ENCODE peak calls at places on chromosomes 13 and 19, in ten cellular contexts. One of them, this sample, is unnamed.

GRCh38 chr19:34504273-34504808 is 22.8 kb downstream of the WTIP start:
- DNase-seq in cardiac muscle cell: no peak
- DNase-seq in dorsolateral prefrontal cortex: no peak
- DNase-seq in transverse colon: no peak
- DNase-seq in fibroblast of lung: no peak
- DNase-seq in CD8-positive, alpha-beta T cell: no peak
- DNase-seq in mucosa of descending colon: no peak
- DNase-seq in fibroblast of mammary gland: no peak
- DNase-seq in OCI-LY7: no peak
- DNase-seq in body of pancreas: no peak
- DNase-seq in this sample: no peak

GRCh38 chr19:15378529-15379082 is 981 bp downstream of the AKAP8 start:
- DNase-seq in OCI-LY7: peak
- DNase-seq in fibroblast of lung: peak
- DNase-seq in mucosa of descending colon: peak
- DNase-seq in dorsolateral prefrontal cortex: no peak
- DNase-seq in transverse colon: peak
- DNase-seq in fibroblast of mammary gland: peak
- DNase-seq in cardiac muscle cell: peak
- DNase-seq in body of pancreas: peak
- DNase-seq in CD8-positive, alpha-beta T cell: peak
- DNase-seq in this sample: peak

GRCh38 chr13:113822956-113823744 is 40.7 kb downstream of the GAS6 start:
- DNase-seq in OCI-LY7: no peak
- DNase-seq in body of pancreas: no peak
- DNase-seq in transverse colon: no peak
- DNase-seq in dorsolateral prefrontal cortex: no peak
- DNase-seq in cardiac muscle cell: no peak
- DNase-seq in fibroblast of mammary gland: no peak
- DNase-seq in mucosa of descending colon: no peak
- DNase-seq in fibroblast of lung: no peak
- DNase-seq in CD8-positive, alpha-beta T cell: no peak
- DNase-seq in this sample: no peak

GRCh38 chr19:55303477-55303876 is 19.7 kb downstream of the BRSK1 start:
- DNase-seq in mucosa of descending colon: no peak
- DNase-seq in CD8-positive, alpha-beta T cell: no peak
- DNase-seq in dorsolateral prefrontal cortex: no peak
- DNase-seq in transverse colon: no peak
- DNase-seq in fibroblast of mammary gland: no peak
- DNase-seq in OCI-LY7: no peak
- DNase-seq in cardiac muscle cell: no peak
- DNase-seq in body of pancreas: no peak
- DNase-seq in fibroblast of lung: no peak
- DNase-seq in this sample: no peak

GRCh38 chr19:28171983-28172382 is 1041.0 kb downstream of the UQCRFS1 start:
- DNase-seq in OCI-LY7: no peak
- DNase-seq in fibroblast of lung: no peak
- DNase-seq in dorsolateral prefrontal cortex: no peak
- DNase-seq in cardiac muscle cell: no peak
- DNase-seq in body of pancreas: no peak
- DNase-seq in mucosa of descending colon: no peak
- DNase-seq in fibroblast of mammary gland: no peak
- DNase-seq in CD8-positive, alpha-beta T cell: no peak
- DNase-seq in transverse colon: no peak
- DNase-seq in this sample: no peak

GRCh38 chr19:28481674-28482073 is 731.3 kb downstream of the UQCRFS1 start:
- DNase-seq in fibroblast of lung: no peak
- DNase-seq in mucosa of descending colon: no peak
- DNase-seq in body of pancreas: no peak
- DNase-seq in OCI-LY7: no peak
- DNase-seq in cardiac muscle cell: no peak
- DNase-seq in transverse colon: no peak
- DNase-seq in CD8-positive, alpha-beta T cell: no peak
- DNase-seq in fibroblast of mammary gland: no peak
- DNase-seq in dorsolateral prefrontal cortex: no peak
- DNase-seq in this sample: no peak

GRCh38 chr19:48925240-48925843 is 8.2 kb upstream of the DHDH start:
- DNase-seq in mucosa of descending colon: no peak
- DNase-seq in cardiac muscle cell: no peak
- DNase-seq in dorsolateral prefrontal cortex: no peak
- DNase-seq in CD8-positive, alpha-beta T cell: no peak
- DNase-seq in OCI-LY7: no peak
- DNase-seq in fibroblast of mammary gland: peak
- DNase-seq in body of pancreas: no peak
- DNase-seq in fibroblast of lung: peak
- DNase-seq in transverse colon: no peak
- DNase-seq in this sample: peak

GRCh38 chr19:55283548-55284393 is at the start of gene BRSK1:
- DNase-seq in cardiac muscle cell: peak
- DNase-seq in OCI-LY7: peak
- DNase-seq in CD8-positive, alpha-beta T cell: peak
- DNase-seq in mucosa of descending colon: no peak
- DNase-seq in body of pancreas: peak
- DNase-seq in fibroblast of mammary gland: peak
- DNase-seq in transverse colon: peak
- DNase-seq in fibroblast of lung: peak
- DNase-seq in dorsolateral prefrontal cortex: peak
- DNase-seq in this sample: no peak

GRCh38 chr13:99346328-99347070 is 39.3 kb upstream of the GPR183 start:
- DNase-seq in body of pancreas: no peak
- DNase-seq in fibroblast of lung: no peak
- DNase-seq in OCI-LY7: no peak
- DNase-seq in cardiac muscle cell: no peak
- DNase-seq in mucosa of descending colon: no peak
- DNase-seq in dorsolateral prefrontal cortex: no peak
- DNase-seq in transverse colon: no peak
- DNase-seq in fibroblast of mammary gland: no peak
- DNase-seq in CD8-positive, alpha-beta T cell: no peak
- DNase-seq in this sample: no peak

GRCh38 chr13:99344610-99345208 is 37.5 kb upstream of the GPR183 start:
- DNase-seq in mucosa of descending colon: no peak
- DNase-seq in body of pancreas: no peak
- DNase-seq in dorsolateral prefrontal cortex: no peak
- DNase-seq in CD8-positive, alpha-beta T cell: no peak
- DNase-seq in fibroblast of mammary gland: no peak
- DNase-seq in OCI-LY7: no peak
- DNase-seq in transverse colon: no peak
- DNase-seq in cardiac muscle cell: no peak
- DNase-seq in fibroblast of lung: no peak
- DNase-seq in this sample: no peak

GRCh38 chr13:99345345-99345744 is 38.1 kb upstream of the GPR183 start:
- DNase-seq in body of pancreas: no peak
- DNase-seq in OCI-LY7: no peak
- DNase-seq in transverse colon: no peak
- DNase-seq in CD8-positive, alpha-beta T cell: no peak
- DNase-seq in dorsolateral prefrontal cortex: no peak
- DNase-seq in fibroblast of mammary gland: no peak
- DNase-seq in fibroblast of lung: no peak
- DNase-seq in cardiac muscle cell: no peak
- DNase-seq in mucosa of descending colon: no peak
- DNase-seq in this sample: no peak

GRCh38 chr13:99347911-99348451 is 40.8 kb upstream of the GPR183 start:
- DNase-seq in fibroblast of lung: no peak
- DNase-seq in OCI-LY7: no peak
- DNase-seq in mucosa of descending colon: no peak
- DNase-seq in cardiac muscle cell: no peak
- DNase-seq in dorsolateral prefrontal cortex: no peak
- DNase-seq in CD8-positive, alpha-beta T cell: no peak
- DNase-seq in transverse colon: no peak
- DNase-seq in body of pancreas: no peak
- DNase-seq in fibroblast of mammary gland: no peak
- DNase-seq in this sample: no peak

DNA sequence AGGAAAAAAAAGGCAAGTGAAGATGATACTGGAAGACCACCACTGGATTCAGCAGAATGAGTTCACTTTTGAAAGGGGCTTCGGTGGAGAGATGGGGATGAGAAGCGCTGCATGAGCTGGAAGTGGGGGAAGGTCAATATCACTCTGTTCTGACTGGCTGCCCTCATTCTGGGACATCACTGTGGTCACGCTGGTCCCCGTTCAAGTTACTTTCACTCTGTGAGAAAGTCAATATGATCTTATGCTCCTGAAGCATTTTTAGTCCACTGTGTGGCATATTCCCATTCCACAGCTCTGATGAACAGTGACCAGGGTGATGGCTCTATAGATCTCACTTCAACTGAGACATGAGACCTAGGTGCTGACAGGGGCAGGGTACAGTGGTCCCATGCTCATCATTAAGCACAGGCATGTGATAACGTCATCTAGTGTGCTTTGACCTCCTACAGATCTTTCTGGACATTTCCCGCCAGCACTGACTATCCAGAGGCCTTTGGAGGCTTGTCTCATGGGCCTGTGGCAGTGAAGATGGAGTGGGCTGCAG is 40.2 kb upstream of the GPR183 start:
- DNase-seq in mucosa of descending colon: no peak
- DNase-seq in cardiac muscle cell: no peak
- DNase-seq in transverse colon: no peak
- DNase-seq in dorsolateral prefrontal cortex: no peak
- DNase-seq in body of pancreas: no peak
- DNase-seq in CD8-positive, alpha-beta T cell: no peak
- DNase-seq in fibroblast of mammary gland: no peak
- DNase-seq in OCI-LY7: no peak
- DNase-seq in fibroblast of lung: no peak
- DNase-seq in this sample: no peak
- H3K4me3 ChIP-seq in mucosa of descending colon: no peak
- H3K4me3 ChIP-seq in cardiac muscle cell: no peak
- H3K4me3 ChIP-seq in transverse colon: no peak
- H3K4me3 ChIP-seq in dorsolateral prefrontal cortex: no peak
- H3K4me3 ChIP-seq in body of pancreas: no peak
- H3K4me3 ChIP-seq in CD8-positive, alpha-beta T cell: no peak
- H3K4me3 ChIP-seq in fibroblast of mammary gland: no peak
- H3K4me3 ChIP-seq in OCI-LY7: no peak
- H3K4me3 ChIP-seq in fibroblast of lung: no peak
- H3K4me3 ChIP-seq in this sample: no peak

GRCh38 chr19:18317998-18318800 is 4.7 kb downstream of the LSM4 start:
- DNase-seq in OCI-LY7: no peak
- DNase-seq in cardiac muscle cell: no peak
- DNase-seq in dorsolateral prefrontal cortex: no peak
- DNase-seq in mucosa of descending colon: peak
- DNase-seq in CD8-positive, alpha-beta T cell: peak
- DNase-seq in body of pancreas: no peak
- DNase-seq in transverse colon: peak
- DNase-seq in fibroblast of lung: no peak
- DNase-seq in fibroblast of mammary gland: no peak
- DNase-seq in this sample: no peak
- TF ChIP-seq CTCF in OCI-LY7: no peak
- TF ChIP-seq CTCF in cardiac muscle cell: no peak
- TF ChIP-seq CTCF in dorsolateral prefrontal cortex: no peak
- TF ChIP-seq CTCF in mucosa of descending colon: no peak
- TF ChIP-seq CTCF in CD8-positive, alpha-beta T cell: no peak
- TF ChIP-seq CTCF in body of pancreas: no peak
- TF ChIP-seq CTCF in transverse colon: no peak
- TF ChIP-seq CTCF in fibroblast of lung: no peak
- TF ChIP-seq CTCF in fibroblast of mammary gland: no peak
- TF ChIP-seq CTCF in this sample: no peak

GRCh38 chr19:13165091-13165997 is 15.1 kb downstream of the IER2 start:
- DNase-seq in cardiac muscle cell: no peak
- DNase-seq in fibroblast of lung: peak
- DNase-seq in mucosa of descending colon: no peak
- DNase-seq in dorsolateral prefrontal cortex: no peak
- DNase-seq in body of pancreas: no peak
- DNase-seq in fibroblast of mammary gland: no peak
- DNase-seq in CD8-positive, alpha-beta T cell: no peak
- DNase-seq in transverse colon: no peak
- DNase-seq in OCI-LY7: no peak
- DNase-seq in this sample: no peak

GRCh38 chr19:13162749-13163608 is 12.8 kb downstream of the IER2 start:
- DNase-seq in CD8-positive, alpha-beta T cell: peak
- DNase-seq in cardiac muscle cell: peak
- DNase-seq in body of pancreas: peak
- DNase-seq in fibroblast of lung: peak
- DNase-seq in fibroblast of mammary gland: peak
- DNase-seq in dorsolateral prefrontal cortex: peak
- DNase-seq in OCI-LY7: peak
- DNase-seq in transverse colon: peak
- DNase-seq in mucosa of descending colon: peak
- DNase-seq in this sample: peak

GRCh38 chr19:13163609-13164364 is 13.6 kb downstream of the IER2 start:
- DNase-seq in dorsolateral prefrontal cortex: no peak
- DNase-seq in cardiac muscle cell: peak
- DNase-seq in transverse colon: peak
- DNase-seq in body of pancreas: peak
- DNase-seq in fibroblast of mammary gland: peak
- DNase-seq in OCI-LY7: peak
- DNase-seq in mucosa of descending colon: peak
- DNase-seq in fibroblast of lung: peak
- DNase-seq in CD8-positive, alpha-beta T cell: peak
- DNase-seq in this sample: peak

GRCh38 chr19:13160557-13160956 is 10.3 kb downstream of the IER2 start:
- DNase-seq in fibroblast of lung: peak
- DNase-seq in dorsolateral prefrontal cortex: no peak
- DNase-seq in mucosa of descending colon: no peak
- DNase-seq in cardiac muscle cell: no peak
- DNase-seq in fibroblast of mammary gland: peak
- DNase-seq in body of pancreas: peak
- DNase-seq in CD8-positive, alpha-beta T cell: no peak
- DNase-seq in transverse colon: no peak
- DNase-seq in OCI-LY7: no peak
- DNase-seq in this sample: peak

GRCh38 chr19:13164370-13165090 is 14.3 kb downstream of the IER2 start:
- DNase-seq in dorsolateral prefrontal cortex: no peak
- DNase-seq in mucosa of descending colon: peak
- DNase-seq in fibroblast of mammary gland: no peak
- DNase-seq in OCI-LY7: peak
- DNase-seq in body of pancreas: peak
- DNase-seq in cardiac muscle cell: peak
- DNase-seq in transverse colon: peak
- DNase-seq in CD8-positive, alpha-beta T cell: peak
- DNase-seq in fibroblast of lung: peak
- DNase-seq in this sample: peak
- H3K4me3 ChIP-seq in dorsolateral prefrontal cortex: peak
- H3K4me3 ChIP-seq in mucosa of descending colon: no peak
- H3K4me3 ChIP-seq in fibroblast of mammary gland: peak
- H3K4me3 ChIP-seq in OCI-LY7: peak
- H3K4me3 ChIP-seq in body of pancreas: no peak
- H3K4me3 ChIP-seq in cardiac muscle cell: no peak
- H3K4me3 ChIP-seq in transverse colon: no peak
- H3K4me3 ChIP-seq in CD8-positive, alpha-beta T cell: peak
- H3K4me3 ChIP-seq in fibroblast of lung: peak
- H3K4me3 ChIP-seq in this sample: peak

DNA sequence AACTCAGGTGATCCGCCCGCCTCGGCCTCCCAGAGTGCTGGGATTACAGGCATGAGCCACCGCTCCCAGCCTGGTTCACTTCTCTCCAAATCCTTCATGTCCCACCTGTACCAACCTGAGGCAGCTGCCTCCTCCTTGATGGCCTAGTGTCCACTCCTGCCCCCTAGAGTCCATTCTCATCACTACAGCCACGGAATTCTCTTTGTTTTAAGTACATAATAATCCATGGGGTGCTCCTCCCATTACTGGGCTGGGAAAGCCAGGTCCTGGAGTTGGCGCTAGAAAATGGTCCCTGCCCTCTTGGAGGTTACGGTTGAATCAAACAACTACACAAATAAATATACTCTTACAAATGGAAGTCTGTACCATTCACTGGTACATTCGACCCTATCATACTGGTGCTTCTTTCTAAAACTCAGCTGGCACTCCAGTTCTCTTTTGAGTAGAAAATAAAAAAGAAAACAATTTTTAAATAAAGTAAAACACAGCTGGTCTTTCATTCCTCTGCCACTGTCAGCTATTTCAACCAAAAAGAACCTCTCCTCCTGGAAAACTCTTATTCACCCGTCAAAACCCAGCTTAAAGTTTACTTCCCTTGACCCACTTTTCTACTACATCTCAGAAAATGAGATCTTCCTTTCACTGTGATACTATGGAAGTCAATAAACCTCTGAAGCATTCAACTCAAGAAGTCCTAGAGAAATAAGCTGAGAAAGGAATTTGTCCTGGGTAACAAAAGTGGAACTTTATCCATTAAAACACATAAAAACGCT is 22.4 kb upstream of the ARHGEF18 start:
- DNase-seq in dorsolateral prefrontal cortex: no peak
- DNase-seq in body of pancreas: no peak
- DNase-seq in fibroblast of mammary gland: peak
- DNase-seq in mucosa of descending colon: peak
- DNase-seq in CD8-positive, alpha-beta T cell: no peak
- DNase-seq in transverse colon: peak
- DNase-seq in fibroblast of lung: peak
- DNase-seq in OCI-LY7: peak
- DNase-seq in cardiac muscle cell: no peak
- DNase-seq in this sample: no peak
- TF ChIP-seq CTCF in dorsolateral prefrontal cortex: no peak
- TF ChIP-seq CTCF in body of pancreas: no peak
- TF ChIP-seq CTCF in fibroblast of mammary gland: peak
- TF ChIP-seq CTCF in mucosa of descending colon: no peak
- TF ChIP-seq CTCF in CD8-positive, alpha-beta T cell: peak
- TF ChIP-seq CTCF in transverse colon: peak
- TF ChIP-seq CTCF in fibroblast of lung: peak
- TF ChIP-seq CTCF in OCI-LY7: peak
- TF ChIP-seq CTCF in cardiac muscle cell: peak
- TF ChIP-seq CTCF in this sample: peak

This sample was measured in epithelial cell of esophagus.